ENCODE peak calls at places on chromosomes 16 and 17, in eight cellular contexts. X, Z, T, O, U, P, S and B are unnamed samples.

GRCh38 chr16:82262244-82262643 is 92.2 kb upstream of the MPHOSPH6 start:
- DNase-seq in X (no peak), Z (no peak), T (no peak), O (no peak), U (no peak), P (no peak), S (no peak), B (no peak)

GRCh38 chr17:38511126-38512108 is 83.2 kb downstream of the ARHGAP23 start:
- DNase-seq in X (no peak), Z (no peak), T (no peak), O (no peak), U (no peak), P (no peak), S (no peak), B (no peak)

GRCh38 chr16:81469710-81470481 is 25.3 kb downstream of the CMIP start:
- DNase-seq in X (peak; percentile 73), Z (no peak), T (no peak), O (no peak), U (no peak), P (peak; percentile 34), S (no peak), B (peak; percentile 14)

GRCh38 chr17:42969006-42969581 is 4.8 kb upstream of the AARSD1 start:
- DNase-seq in X (no peak), Z (no peak), T (no peak), O (no peak), U (no peak), P (no peak), S (no peak), B (no peak)

GRCh38 chr16:57257455-57258070 is 12.5 kb downstream of the ARL2BP start:
- DNase-seq in X (no peak), Z (no peak), T (no peak), O (no peak), U (peak; percentile 74), P (no peak), S (no peak), B (no peak)

GRCh38 chr16:79897444-79898146 is 297.1 kb upstream of the MAF start:
- DNase-seq in X (no peak), Z (no peak), T (no peak), O (no peak), U (no peak), P (no peak), S (no peak), B (no peak)

GRCh38 chr16:48435906-48436305 is 50.7 kb upstream of the SIAH1 start:
- DNase-seq in X (no peak), Z (no peak), T (no peak), O (no peak), U (no peak), P (no peak), S (no peak), B (no peak)

GRCh38 chr17:27263386-27263785 is 30.5 kb upstream of the WSB1 start:
- DNase-seq in X (no peak), Z (peak; percentile 94), T (no peak), O (no peak), U (no peak), P (no peak), S (no peak), B (no peak)

GRCh38 chr17:41565338-41565737 is 6.5 kb downstream of the KRT9 start:
- DNase-seq in X (no peak), Z (no peak), T (no peak), O (no peak), U (no peak), P (no peak), S (no peak), B (no peak)

GRCh38 chr17:48751172-48751571 is 22.6 kb upstream of the HOXB13 start:
- DNase-seq in X (no peak), Z (no peak), T (no peak), O (no peak), U (no peak), P (no peak), S (no peak), B (no peak)

GRCh38 chr16:730666-731509 is 4.0 kb downstream of the HAGHL start:
- DNase-seq in X (no peak), Z (no peak), T (no peak), O (no peak), U (no peak), P (no peak), S (no peak), B (no peak)

GRCh38 chr16:21644674-21645073 is 7.7 kb downstream of the IGSF6 start:
- DNase-seq in X (no peak), Z (no peak), T (no peak), O (no peak), U (no peak), P (no peak), S (no peak), B (no peak)

GRCh38 chr16:13298676-13299075 is 397.3 kb downstream of the SHISA9 start:
- DNase-seq in X (no peak), Z (no peak), T (no peak), O (no peak), U (no peak), P (no peak), S (peak; percentile 3), B (no peak)

GRCh38 chr17:50381920-50382319 is 8.9 kb downstream of the EME1 start:
- DNase-seq in X (no peak), Z (no peak), T (no peak), O (no peak), U (no peak), P (no peak), S (no peak), B (no peak)

GRCh38 chr17:58332720-58333395 is 4.3 kb upstream of the TSPOAP1 start:
- DNase-seq in X (no peak), Z (no peak), T (no peak), O (no peak), U (no peak), P (no peak), S (no peak), B (no peak)

GRCh38 chr16:74480150-74481029 is 59.1 kb upstream of the CLEC18B start:
- DNase-seq in X (no peak), Z (no peak), T (no peak), O (no peak), U (no peak), P (no peak), S (no peak), B (no peak)

GRCh38 chr16:89341274-89341673 is 123.8 kb downstream of the ZNF778 start:
- DNase-seq in X (no peak), Z (no peak), T (no peak), O (no peak), U (no peak), P (no peak), S (no peak), B (no peak)

GRCh38 chr17:62692159-62692651 is 64.7 kb downstream of the MRC2 start:
- DNase-seq in X (no peak), Z (no peak), T (no peak), O (no peak), U (no peak), P (no peak), S (no peak), B (no peak)

GRCh38 chr17:67615011-67615561 is 102.7 kb upstream of the NOL11 start:
- DNase-seq in X (no peak), Z (peak; percentile 42), T (no peak), O (peak; percentile 80), U (peak; percentile 70), P (peak; percentile 28), S (peak; percentile 41), B (peak; percentile 60)

GRCh38 chr16:67544844-67545664 is 16.4 kb downstream of the RIPOR1 start:
- DNase-seq in X (no peak), Z (no peak), T (no peak), O (no peak), U (peak; percentile 83), P (no peak), S (no peak), B (no peak)

GRCh38 chr16:66278111-66278531 is 88.4 kb upstream of the CDH5 start:
- DNase-seq in X (no peak), Z (no peak), T (no peak), O (no peak), U (peak; percentile 85), P (no peak), S (no peak), B (no peak)

GRCh38 chr17:44916781-44917241 is 1.5 kb upstream of the GFAP start:
- DNase-seq in X (no peak), Z (peak; percentile 39), T (no peak), O (peak; percentile 91), U (peak; percentile 86), P (peak; percentile 76), S (peak; percentile 77), B (no peak)

GRCh38 chr17:67994827-67995567 is 1.3 kb downstream of the C17orf58 start:
- DNase-seq in X (no peak), Z (peak; percentile 98), T (no peak), O (peak; percentile 74), U (no peak), P (no peak), S (no peak), B (peak; percentile 25)

GRCh38 chr17:77959216-77959925 is 868 bp downstream of the TNRC6C start:
- DNase-seq in X (peak; percentile 38), Z (no peak), T (peak; percentile 11), O (no peak), U (peak; percentile 86), P (peak; percentile 26), S (no peak), B (peak; percentile 16)

GRCh38 chr17:76527430-76528111 is 9.9 kb downstream of the CYGB start:
- DNase-seq in X (peak; percentile 54), Z (peak; percentile 66), T (no peak), O (no peak), U (no peak), P (peak; percentile 76), S (no peak), B (no peak)

GRCh38 chr16:67183-67791 is 5.1 kb downstream of the RHBDF1 start:
- DNase-seq in X (no peak), Z (no peak), T (no peak), O (no peak), U (no peak), P (peak; percentile 21), S (no peak), B (no peak)

GRCh38 chr17:70080541-70081347 is 5.7 kb downstream of the KCNJ16 start:
- DNase-seq in X (no peak), Z (no peak), T (no peak), O (no peak), U (no peak), P (no peak), S (no peak), B (no peak)

GRCh38 chr17:43875476-43876147 is 28.6 kb downstream of the CD300LG start:
- DNase-seq in X (no peak), Z (no peak), T (no peak), O (no peak), U (no peak), P (no peak), S (no peak), B (no peak)

GRCh38 chr17:40433551-40434384 is 9.5 kb upstream of the IGFBP4 start:
- DNase-seq in X (no peak), Z (no peak), T (no peak), O (peak; percentile 87), U (peak; percentile 68), P (no peak), S (no peak), B (peak; percentile 29)

GRCh38 chr17:56819030-56819429 is 14.7 kb downstream of the C17orf67 start:
- DNase-seq in X (no peak), Z (no peak), T (no peak), O (no peak), U (no peak), P (no peak), S (no peak), B (no peak)

GRCh38 chr16:84065536-84066132 is 23.0 kb upstream of the SLC38A8 start:
- DNase-seq in X (no peak), Z (peak; percentile 56), T (no peak), O (no peak), U (peak; percentile 85), P (no peak), S (peak; percentile 65), B (peak; percentile 43)

GRCh38 chr17:28715217-28715616 is 2.5 kb downstream of the RAB34 start:
- DNase-seq in X (no peak), Z (no peak), T (no peak), O (no peak), U (no peak), P (no peak), S (no peak), B (no peak)

GRCh38 chr16:21184834-21185233 is 26.4 kb downstream of the LDAF1 start:
- DNase-seq in X (no peak), Z (no peak), T (no peak), O (no peak), U (no peak), P (no peak), S (no peak), B (no peak)

GRCh38 chr17:37483311-37484039 is 6.2 kb upstream of the DUSP14 start:
- DNase-seq in X (peak; percentile 32), Z (no peak), T (no peak), O (no peak), U (no peak), P (no peak), S (peak; percentile 59), B (peak; percentile 34)